ENCODE peak calls at places on chromosomes 5 and 9, in ten cellular contexts. One of them, this sample, is unnamed.

GRCh38 chr5:39076757-39077475 is 2.7 kb upstream of the RICTOR start:
- DNase-seq in stimulated activated CD4-positive, alpha-beta T cell treated with anti-CD3 and anti-CD28 coated beads, TNF-alpha, amount 100 ng/mL, for 48 hours: no peak
- DNase-seq in GM23338: no peak
- DNase-seq in neural crest cell: no peak
- DNase-seq in activated gamma-delta T cell treated with Interleukin-2 at 50 U/mL for 16 hours: no peak
- DNase-seq in kidney glomerular epithelial cell: peak; percentile 55
- DNase-seq in Calu3: no peak
- DNase-seq in body of pancreas: no peak
- DNase-seq in fibroblast of mammary gland: peak; percentile 48
- DNase-seq in sciatic nerve: no peak
- DNase-seq in this sample: no peak

GRCh38 chr9:135712571-135713295 is 10.7 kb downstream of the KCNT1 start:
- DNase-seq in stimulated activated CD4-positive, alpha-beta T cell treated with anti-CD3 and anti-CD28 coated beads, TNF-alpha, amount 100 ng/mL, for 48 hours: no peak
- DNase-seq in GM23338: no peak
- DNase-seq in neural crest cell: no peak
- DNase-seq in activated gamma-delta T cell treated with Interleukin-2 at 50 U/mL for 16 hours: no peak
- DNase-seq in kidney glomerular epithelial cell: no peak
- DNase-seq in Calu3: no peak
- DNase-seq in body of pancreas: no peak
- DNase-seq in fibroblast of mammary gland: no peak
- DNase-seq in sciatic nerve: no peak
- DNase-seq in this sample: no peak

GRCh38 chr5:138352071-138352721 is at the start of gene KDM3B:
- DNase-seq in stimulated activated CD4-positive, alpha-beta T cell treated with anti-CD3 and anti-CD28 coated beads, TNF-alpha, amount 100 ng/mL, for 48 hours: peak; percentile 91
- DNase-seq in GM23338: peak; percentile 84
- DNase-seq in neural crest cell: peak; percentile 97
- DNase-seq in activated gamma-delta T cell treated with Interleukin-2 at 50 U/mL for 16 hours: peak; percentile 88
- DNase-seq in kidney glomerular epithelial cell: peak; percentile 69
- DNase-seq in Calu3: peak; percentile 98
- DNase-seq in body of pancreas: peak; percentile 77
- DNase-seq in fibroblast of mammary gland: peak; percentile 84
- DNase-seq in sciatic nerve: peak; percentile 86
- DNase-seq in this sample: peak; percentile 82

GRCh38 chr5:71887680-71888079 is 168.6 kb downstream of the CARTPT start:
- DNase-seq in stimulated activated CD4-positive, alpha-beta T cell treated with anti-CD3 and anti-CD28 coated beads, TNF-alpha, amount 100 ng/mL, for 48 hours: no peak
- DNase-seq in GM23338: peak; percentile 79
- DNase-seq in neural crest cell: no peak
- DNase-seq in activated gamma-delta T cell treated with Interleukin-2 at 50 U/mL for 16 hours: no peak
- DNase-seq in kidney glomerular epithelial cell: peak; percentile 57
- DNase-seq in Calu3: peak; percentile 35
- DNase-seq in body of pancreas: no peak
- DNase-seq in fibroblast of mammary gland: peak; percentile 89
- DNase-seq in sciatic nerve: no peak
- DNase-seq in this sample: no peak

GRCh38 chr5:158869092-158869491 is 230.6 kb downstream of the EBF1 start:
- DNase-seq in stimulated activated CD4-positive, alpha-beta T cell treated with anti-CD3 and anti-CD28 coated beads, TNF-alpha, amount 100 ng/mL, for 48 hours: no peak
- DNase-seq in GM23338: peak; percentile 76
- DNase-seq in neural crest cell: peak; percentile 13
- DNase-seq in activated gamma-delta T cell treated with Interleukin-2 at 50 U/mL for 16 hours: no peak
- DNase-seq in kidney glomerular epithelial cell: no peak
- DNase-seq in Calu3: no peak
- DNase-seq in body of pancreas: no peak
- DNase-seq in fibroblast of mammary gland: no peak
- DNase-seq in sciatic nerve: no peak
- DNase-seq in this sample: no peak

GRCh38 chr5:116765441-116765840 is 190.8 kb upstream of the SEMA6A start:
- DNase-seq in stimulated activated CD4-positive, alpha-beta T cell treated with anti-CD3 and anti-CD28 coated beads, TNF-alpha, amount 100 ng/mL, for 48 hours: no peak
- DNase-seq in GM23338: no peak
- DNase-seq in neural crest cell: no peak
- DNase-seq in activated gamma-delta T cell treated with Interleukin-2 at 50 U/mL for 16 hours: no peak
- DNase-seq in kidney glomerular epithelial cell: no peak
- DNase-seq in Calu3: peak; percentile 81
- DNase-seq in body of pancreas: peak; percentile 29
- DNase-seq in fibroblast of mammary gland: no peak
- DNase-seq in sciatic nerve: no peak
- DNase-seq in this sample: no peak

GRCh38 chr9:127927457-127928231 is 2.9 kb downstream of the PIP5KL1 start:
- DNase-seq in stimulated activated CD4-positive, alpha-beta T cell treated with anti-CD3 and anti-CD28 coated beads, TNF-alpha, amount 100 ng/mL, for 48 hours: no peak
- DNase-seq in GM23338: peak; percentile 97
- DNase-seq in neural crest cell: no peak
- DNase-seq in activated gamma-delta T cell treated with Interleukin-2 at 50 U/mL for 16 hours: peak; percentile 67
- DNase-seq in kidney glomerular epithelial cell: no peak
- DNase-seq in Calu3: no peak
- DNase-seq in body of pancreas: peak; percentile 76
- DNase-seq in fibroblast of mammary gland: no peak
- DNase-seq in sciatic nerve: no peak
- DNase-seq in this sample: peak; percentile 70

GRCh38 chr5:68652507-68652906 is 437.0 kb downstream of the PIK3R1 start:
- DNase-seq in stimulated activated CD4-positive, alpha-beta T cell treated with anti-CD3 and anti-CD28 coated beads, TNF-alpha, amount 100 ng/mL, for 48 hours: no peak
- DNase-seq in GM23338: no peak
- DNase-seq in neural crest cell: no peak
- DNase-seq in activated gamma-delta T cell treated with Interleukin-2 at 50 U/mL for 16 hours: no peak
- DNase-seq in kidney glomerular epithelial cell: peak; percentile 64
- DNase-seq in Calu3: no peak
- DNase-seq in body of pancreas: no peak
- DNase-seq in fibroblast of mammary gland: peak; percentile 90
- DNase-seq in sciatic nerve: no peak
- DNase-seq in this sample: no peak

GRCh38 chr9:77802512-77803293 is 154.6 kb upstream of the GNA14 start:
- DNase-seq in stimulated activated CD4-positive, alpha-beta T cell treated with anti-CD3 and anti-CD28 coated beads, TNF-alpha, amount 100 ng/mL, for 48 hours: no peak
- DNase-seq in GM23338: no peak
- DNase-seq in neural crest cell: no peak
- DNase-seq in activated gamma-delta T cell treated with Interleukin-2 at 50 U/mL for 16 hours: no peak
- DNase-seq in kidney glomerular epithelial cell: no peak
- DNase-seq in Calu3: no peak
- DNase-seq in body of pancreas: no peak
- DNase-seq in fibroblast of mammary gland: no peak
- DNase-seq in sciatic nerve: no peak
- DNase-seq in this sample: no peak

GRCh38 chr9:133780962-133781827 is 43.0 kb upstream of the SARDH start:
- DNase-seq in stimulated activated CD4-positive, alpha-beta T cell treated with anti-CD3 and anti-CD28 coated beads, TNF-alpha, amount 100 ng/mL, for 48 hours: no peak
- DNase-seq in GM23338: no peak
- DNase-seq in neural crest cell: no peak
- DNase-seq in activated gamma-delta T cell treated with Interleukin-2 at 50 U/mL for 16 hours: no peak
- DNase-seq in kidney glomerular epithelial cell: no peak
- DNase-seq in Calu3: no peak
- DNase-seq in body of pancreas: no peak
- DNase-seq in fibroblast of mammary gland: no peak
- DNase-seq in sciatic nerve: no peak
- DNase-seq in this sample: no peak

GRCh38 chr9:14030350-14030823 is 283.6 kb downstream of the NFIB start:
- DNase-seq in stimulated activated CD4-positive, alpha-beta T cell treated with anti-CD3 and anti-CD28 coated beads, TNF-alpha, amount 100 ng/mL, for 48 hours: no peak
- DNase-seq in GM23338: no peak
- DNase-seq in neural crest cell: no peak
- DNase-seq in activated gamma-delta T cell treated with Interleukin-2 at 50 U/mL for 16 hours: no peak
- DNase-seq in kidney glomerular epithelial cell: no peak
- DNase-seq in Calu3: peak; percentile 42
- DNase-seq in body of pancreas: peak; percentile 23
- DNase-seq in fibroblast of mammary gland: peak; percentile 72
- DNase-seq in sciatic nerve: no peak
- DNase-seq in this sample: no peak

GRCh38 chr9:28774433-28775029 is 1201.2 kb upstream of the C9orf72 start:
- DNase-seq in stimulated activated CD4-positive, alpha-beta T cell treated with anti-CD3 and anti-CD28 coated beads, TNF-alpha, amount 100 ng/mL, for 48 hours: no peak
- DNase-seq in GM23338: peak; percentile 73
- DNase-seq in neural crest cell: no peak
- DNase-seq in activated gamma-delta T cell treated with Interleukin-2 at 50 U/mL for 16 hours: no peak
- DNase-seq in kidney glomerular epithelial cell: peak; percentile 41
- DNase-seq in Calu3: no peak
- DNase-seq in body of pancreas: no peak
- DNase-seq in fibroblast of mammary gland: peak; percentile 49
- DNase-seq in sciatic nerve: no peak
- DNase-seq in this sample: peak; percentile 1

GRCh38 chr5:127832057-127832456 is 128.9 kb downstream of the CCDC192 start:
- DNase-seq in stimulated activated CD4-positive, alpha-beta T cell treated with anti-CD3 and anti-CD28 coated beads, TNF-alpha, amount 100 ng/mL, for 48 hours: no peak
- DNase-seq in GM23338: no peak
- DNase-seq in neural crest cell: no peak
- DNase-seq in activated gamma-delta T cell treated with Interleukin-2 at 50 U/mL for 16 hours: no peak
- DNase-seq in kidney glomerular epithelial cell: no peak
- DNase-seq in Calu3: no peak
- DNase-seq in body of pancreas: no peak
- DNase-seq in fibroblast of mammary gland: no peak
- DNase-seq in sciatic nerve: no peak
- DNase-seq in this sample: no peak

GRCh38 chr5:122192883-122193496 is 63.6 kb downstream of the ZNF474 start:
- DNase-seq in stimulated activated CD4-positive, alpha-beta T cell treated with anti-CD3 and anti-CD28 coated beads, TNF-alpha, amount 100 ng/mL, for 48 hours: no peak
- DNase-seq in GM23338: peak; percentile 81
- DNase-seq in neural crest cell: peak; percentile 38
- DNase-seq in activated gamma-delta T cell treated with Interleukin-2 at 50 U/mL for 16 hours: no peak
- DNase-seq in kidney glomerular epithelial cell: peak; percentile 46
- DNase-seq in Calu3: peak; percentile 62
- DNase-seq in body of pancreas: peak; percentile 20
- DNase-seq in fibroblast of mammary gland: peak; percentile 75
- DNase-seq in sciatic nerve: no peak
- DNase-seq in this sample: no peak

GRCh38 chr5:88877826-88878225 is 5.2 kb downstream of the MEF2C start:
- DNase-seq in stimulated activated CD4-positive, alpha-beta T cell treated with anti-CD3 and anti-CD28 coated beads, TNF-alpha, amount 100 ng/mL, for 48 hours: no peak
- DNase-seq in GM23338: no peak
- DNase-seq in neural crest cell: no peak
- DNase-seq in activated gamma-delta T cell treated with Interleukin-2 at 50 U/mL for 16 hours: no peak
- DNase-seq in kidney glomerular epithelial cell: no peak
- DNase-seq in Calu3: no peak
- DNase-seq in body of pancreas: no peak
- DNase-seq in fibroblast of mammary gland: peak; percentile 10
- DNase-seq in sciatic nerve: no peak
- DNase-seq in this sample: no peak

GRCh38 chr5:43411489-43411888 is 702 bp downstream of the CCL28 start:
- DNase-seq in stimulated activated CD4-positive, alpha-beta T cell treated with anti-CD3 and anti-CD28 coated beads, TNF-alpha, amount 100 ng/mL, for 48 hours: no peak
- DNase-seq in GM23338: no peak
- DNase-seq in neural crest cell: no peak
- DNase-seq in activated gamma-delta T cell treated with Interleukin-2 at 50 U/mL for 16 hours: no peak
- DNase-seq in kidney glomerular epithelial cell: no peak
- DNase-seq in Calu3: no peak
- DNase-seq in body of pancreas: no peak
- DNase-seq in fibroblast of mammary gland: no peak
- DNase-seq in sciatic nerve: no peak
- DNase-seq in this sample: no peak

GRCh38 chr5:56019306-56020272 is 24.8 kb upstream of the IL6ST start:
- DNase-seq in stimulated activated CD4-positive, alpha-beta T cell treated with anti-CD3 and anti-CD28 coated beads, TNF-alpha, amount 100 ng/mL, for 48 hours: no peak
- DNase-seq in GM23338: no peak
- DNase-seq in neural crest cell: no peak
- DNase-seq in activated gamma-delta T cell treated with Interleukin-2 at 50 U/mL for 16 hours: no peak
- DNase-seq in kidney glomerular epithelial cell: no peak
- DNase-seq in Calu3: no peak
- DNase-seq in body of pancreas: no peak
- DNase-seq in fibroblast of mammary gland: peak; percentile 75
- DNase-seq in sciatic nerve: no peak
- DNase-seq in this sample: no peak

GRCh38 chr9:20593551-20593950 is 28.7 kb downstream of the MLLT3 start:
- DNase-seq in stimulated activated CD4-positive, alpha-beta T cell treated with anti-CD3 and anti-CD28 coated beads, TNF-alpha, amount 100 ng/mL, for 48 hours: no peak
- DNase-seq in GM23338: no peak
- DNase-seq in neural crest cell: no peak
- DNase-seq in activated gamma-delta T cell treated with Interleukin-2 at 50 U/mL for 16 hours: no peak
- DNase-seq in kidney glomerular epithelial cell: no peak
- DNase-seq in Calu3: no peak
- DNase-seq in body of pancreas: no peak
- DNase-seq in fibroblast of mammary gland: peak; percentile 51
- DNase-seq in sciatic nerve: no peak
- DNase-seq in this sample: no peak

GRCh38 chr5:171512397-171512796 is 93.0 kb downstream of the FGF18 start:
- DNase-seq in stimulated activated CD4-positive, alpha-beta T cell treated with anti-CD3 and anti-CD28 coated beads, TNF-alpha, amount 100 ng/mL, for 48 hours: no peak
- DNase-seq in GM23338: no peak
- DNase-seq in neural crest cell: no peak
- DNase-seq in activated gamma-delta T cell treated with Interleukin-2 at 50 U/mL for 16 hours: no peak
- DNase-seq in kidney glomerular epithelial cell: no peak
- DNase-seq in Calu3: no peak
- DNase-seq in body of pancreas: no peak
- DNase-seq in fibroblast of mammary gland: no peak
- DNase-seq in sciatic nerve: no peak
- DNase-seq in this sample: no peak

GRCh38 chr9:28378236-28378635 is 805.0 kb upstream of the C9orf72 start:
- DNase-seq in stimulated activated CD4-positive, alpha-beta T cell treated with anti-CD3 and anti-CD28 coated beads, TNF-alpha, amount 100 ng/mL, for 48 hours: no peak
- DNase-seq in GM23338: no peak
- DNase-seq in neural crest cell: no peak
- DNase-seq in activated gamma-delta T cell treated with Interleukin-2 at 50 U/mL for 16 hours: no peak
- DNase-seq in kidney glomerular epithelial cell: no peak
- DNase-seq in Calu3: no peak
- DNase-seq in body of pancreas: no peak
- DNase-seq in fibroblast of mammary gland: no peak
- DNase-seq in sciatic nerve: no peak
- DNase-seq in this sample: no peak

GRCh38 chr5:139445325-139446170 is 6.2 kb upstream of the DNAJC18 start:
- DNase-seq in stimulated activated CD4-positive, alpha-beta T cell treated with anti-CD3 and anti-CD28 coated beads, TNF-alpha, amount 100 ng/mL, for 48 hours: no peak
- DNase-seq in GM23338: no peak
- DNase-seq in neural crest cell: no peak
- DNase-seq in activated gamma-delta T cell treated with Interleukin-2 at 50 U/mL for 16 hours: no peak
- DNase-seq in kidney glomerular epithelial cell: no peak
- DNase-seq in Calu3: no peak
- DNase-seq in body of pancreas: no peak
- DNase-seq in fibroblast of mammary gland: peak; percentile 30
- DNase-seq in sciatic nerve: peak; percentile 19
- DNase-seq in this sample: no peak

GRCh38 chr5:134664448-134664847 is 15.9 kb downstream of the SEC24A start:
- DNase-seq in stimulated activated CD4-positive, alpha-beta T cell treated with anti-CD3 and anti-CD28 coated beads, TNF-alpha, amount 100 ng/mL, for 48 hours: no peak
- DNase-seq in GM23338: no peak
- DNase-seq in neural crest cell: no peak
- DNase-seq in activated gamma-delta T cell treated with Interleukin-2 at 50 U/mL for 16 hours: no peak
- DNase-seq in kidney glomerular epithelial cell: no peak
- DNase-seq in Calu3: no peak
- DNase-seq in body of pancreas: no peak
- DNase-seq in fibroblast of mammary gland: no peak
- DNase-seq in sciatic nerve: no peak
- DNase-seq in this sample: peak; percentile 10

GRCh38 chr9:110180386-110180712 is 27.6 kb downstream of the C9orf152 start:
- DNase-seq in stimulated activated CD4-positive, alpha-beta T cell treated with anti-CD3 and anti-CD28 coated beads, TNF-alpha, amount 100 ng/mL, for 48 hours: no peak
- DNase-seq in GM23338: no peak
- DNase-seq in neural crest cell: no peak
- DNase-seq in activated gamma-delta T cell treated with Interleukin-2 at 50 U/mL for 16 hours: no peak
- DNase-seq in kidney glomerular epithelial cell: no peak
- DNase-seq in Calu3: no peak
- DNase-seq in body of pancreas: no peak
- DNase-seq in fibroblast of mammary gland: no peak
- DNase-seq in sciatic nerve: no peak
- DNase-seq in this sample: no peak

GRCh38 chr5:118701796-118702195 is 286.6 kb downstream of the DTWD2 start:
- DNase-seq in stimulated activated CD4-positive, alpha-beta T cell treated with anti-CD3 and anti-CD28 coated beads, TNF-alpha, amount 100 ng/mL, for 48 hours: no peak
- DNase-seq in GM23338: no peak
- DNase-seq in neural crest cell: no peak
- DNase-seq in activated gamma-delta T cell treated with Interleukin-2 at 50 U/mL for 16 hours: no peak
- DNase-seq in kidney glomerular epithelial cell: peak; percentile 72
- DNase-seq in Calu3: no peak
- DNase-seq in body of pancreas: no peak
- DNase-seq in fibroblast of mammary gland: no peak
- DNase-seq in sciatic nerve: no peak
- DNase-seq in this sample: no peak

This sample was measured in Caco-2.